ENCODE peak calls at places on chromosomes 4 and X, in four cellular contexts. K, F, A and R are unnamed samples.

GRCh38 chr4:184836613-184837012 is 10.8 kb upstream of the ACSL1 start:
- DNase-seq in K (no peak), F (no peak), A (no peak), R (no peak)

GRCh38 chrX:6460893-6461490 is 73.9 kb downstream of the VCX3A start:
- DNase-seq in K (no peak), F (no peak), A (no peak), R (no peak)

GRCh38 chrX:41334866-41335589 is 1.1 kb downstream of the DDX3X start:
- DNase-seq in F (peak), A (peak), K (peak), R (peak)

GRCh38 chr4:149997881-149998421 is 80.3 kb upstream of the DCLK2 start:
- DNase-seq in K (no peak), A (no peak), F (peak), R (no peak)

GRCh38 chr4:185648631-185649030 is 113.3 kb upstream of the PDLIM3 start:
- DNase-seq in A (no peak), F (no peak), K (no peak), R (no peak)

GRCh38 chr4:123017636-123018390 is 95.4 kb upstream of the NUDT6 start:
- DNase-seq in K (no peak), A (no peak), F (peak), R (no peak)

GRCh38 chr4:183636488-183636887 is 22.5 kb downstream of the RWDD4 start:
- DNase-seq in F (no peak), K (no peak), A (no peak), R (no peak)

GRCh38 chrX:119497185-119497584 is 28.9 kb downstream of the SLC25A5 start:
- DNase-seq in A (no peak), K (no peak), F (no peak), R (no peak)

GRCh38 chr4:155399974-155400697 is 23.4 kb upstream of the MAP9 start:
- DNase-seq in A (no peak), K (no peak), F (no peak), R (no peak)

GRCh38 chrX:81728622-81729021 is 526.7 kb downstream of the SH3BGRL start:
- DNase-seq in F (no peak), K (no peak), A (no peak), R (no peak)

GRCh38 chr4:42906906-42907774 is 14.6 kb downstream of the GRXCR1 start:
- DNase-seq in K (no peak), A (no peak), F (no peak), R (no peak)

GRCh38 chr4:10917475-10918103 is 233.0 kb upstream of the CLNK start:
- DNase-seq in F (peak), A (no peak), K (no peak), R (no peak)

GRCh38 chrX:10045327-10046000 is 78.3 kb downstream of the CLDN34 start:
- DNase-seq in A (no peak), F (no peak), K (no peak), R (no peak)

GRCh38 chrX:143165778-143166177 is 140.1 kb downstream of the SPANXN4 start:
- DNase-seq in F (no peak), A (no peak), K (no peak), R (no peak)

GRCh38 chr4:22122062-22122461 is 173.5 kb upstream of the KCNIP4 start:
- DNase-seq in K (no peak), F (no peak), A (no peak), R (no peak)

GRCh38 chr4:67167849-67168248 is 377.5 kb downstream of the CENPC start:
- DNase-seq in F (no peak), K (no peak), A (no peak), R (no peak)

GRCh38 chr4:108036252-108036651 is 46.6 kb downstream of the HADH start:
- DNase-seq in F (no peak), A (no peak), K (no peak), R (no peak)

GRCh38 chr4:184812651-184813181 is 13.1 kb downstream of the ACSL1 start:
- DNase-seq in A (no peak), F (peak), K (no peak), R (no peak)

GRCh38 chr4:66777097-66777496 is 768.2 kb downstream of the CENPC start:
- DNase-seq in A (no peak), K (no peak), F (no peak), R (no peak)

GRCh38 chr4:86531440-86531839 is 62.7 kb upstream of the PTPN13 start:
- DNase-seq in A (no peak), K (no peak), F (no peak), R (no peak)

GRCh38 chr4:171025323-171025722 is 787.9 kb upstream of the GALNTL6 start:
- DNase-seq in F (no peak), A (no peak), K (no peak), R (no peak)

GRCh38 chrX:72069380-72070160 is 62.1 kb downstream of the RTL5 start:
- DNase-seq in F (no peak), A (no peak), K (no peak), R (no peak)

GRCh38 chrX:150763810-150764209 is 70.6 kb downstream of the MTMR1 start:
- DNase-seq in K (no peak), A (no peak), F (no peak), R (no peak)

GRCh38 chrX:31266172-31267076 is 194.6 kb upstream of the FTHL17 start:
- DNase-seq in A (peak), F (no peak), K (peak), R (peak)

GRCh38 chr4:74039065-74039763 is 725 bp upstream of the CXCL3 start:
- DNase-seq in F (peak), K (no peak), A (no peak), R (no peak)

GRCh38 chr4:123397276-123398150 is 918 bp downstream of the SPRY1 start:
- DNase-seq in F (peak), K (peak), A (no peak), R (peak)

GRCh38 chrX:11349661-11350337 is 56.6 kb downstream of the AMELX start:
- DNase-seq in A (no peak), F (no peak), K (no peak), R (no peak)

GRCh38 chr4:2291705-2292651 is 30.1 kb upstream of the MXD4 start:
- DNase-seq in A (peak), F (no peak), K (no peak), R (no peak)

GRCh38 chr4:186266699-186267467 is 894 bp downstream of the F11 start:
- DNase-seq in K (no peak), F (no peak), A (no peak), R (peak)

GRCh38 chr4:105126311-105127153 is 20.1 kb upstream of the TET2 start:
- DNase-seq in F (peak), A (no peak), K (no peak), R (no peak)

GRCh38 chrX:70231666-70232065 is 2.8 kb upstream of the AWAT1 start:
- DNase-seq in F (no peak), K (no peak), A (no peak), R (no peak)

GRCh38 chr4:119632216-119632615 is 3.6 kb upstream of the PDE5A start:
- DNase-seq in K (no peak), A (no peak), F (peak), R (no peak)

GRCh38 chr4:53010320-53010719 is 148.2 kb downstream of the RASL11B start:
- DNase-seq in F (peak), K (no peak), A (peak), R (no peak)

GRCh38 chr4:12411072-12411471 is 982.4 kb upstream of the HS3ST1 start:
- DNase-seq in K (no peak), F (peak), A (no peak), R (no peak)
- TF ChIP-seq CTCF in K (no peak), F (no peak), A (no peak), R (no peak)

GRCh38 chrX:22135994-22136684 is 104.0 kb downstream of the PHEX start:
- DNase-seq in A (no peak), F (peak), K (no peak), R (no peak)
- TF ChIP-seq CTCF in A (peak), F (peak), K (peak), R (peak)

DNA sequence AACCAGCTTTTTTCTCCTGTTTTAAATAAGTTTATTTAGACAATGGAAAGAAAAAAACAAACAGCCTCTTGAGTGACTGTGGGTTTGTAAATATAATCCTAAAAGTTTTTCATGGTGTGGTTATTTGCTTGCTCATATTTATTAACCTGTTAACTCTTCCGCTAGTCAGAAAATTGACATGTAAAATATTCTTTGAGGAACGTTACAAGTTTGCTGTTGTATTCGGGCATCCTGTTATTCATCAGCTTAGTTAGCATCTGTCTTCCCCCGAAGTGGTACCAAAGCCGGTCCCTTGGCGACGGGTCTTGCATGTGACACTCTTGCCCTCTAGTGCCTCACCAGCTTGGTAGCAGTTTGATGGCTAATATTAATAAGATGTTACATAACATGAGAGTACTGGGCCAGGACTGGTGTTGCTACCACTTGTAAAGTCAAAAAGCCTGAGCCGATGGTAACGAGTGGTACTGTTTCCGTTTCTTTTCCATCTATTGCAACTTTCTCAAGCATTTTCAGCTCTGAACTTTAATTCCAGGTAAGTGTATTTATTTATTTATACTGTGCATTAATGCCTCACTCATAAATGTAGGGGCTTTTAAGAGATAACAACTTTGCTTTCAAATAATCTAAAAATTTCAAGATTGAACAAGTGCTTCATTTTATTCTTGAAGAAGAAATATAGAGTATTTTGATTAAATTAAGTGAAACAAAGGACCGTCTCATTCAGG is at the start of gene NDST3:
- DNase-seq in K (peak), A (peak), F (peak), R (peak)
- TF ChIP-seq CTCF in K (peak), A (peak), F (peak), R (peak)

GRCh38 chr4:59759082-59759825 is 1440.9 kb upstream of the ADGRL3 start:
- DNase-seq in F (no peak), K (peak), A (no peak), R (peak)
- TF ChIP-seq CTCF in F (no peak), K (no peak), A (no peak), R (no peak)